ENCODE peak calls at places on chromosome 6, in ten cellular contexts. J, R, M, D, X, K, E, B, Y and P are unnamed samples.

GRCh38 chr6:163170294-163170883 is 244.1 kb upstream of the QKI start:
- DNase-seq in J (no peak), R (peak; percentile 28), M (no peak), D (peak; percentile 81), X (no peak), K (no peak), E (peak; percentile 29), B (no peak), Y (no peak), P (no peak)

GRCh38 chr6:10837692-10837996 is 695 bp downstream of the MAK start:
- DNase-seq in J (no peak), R (no peak), M (no peak), D (peak; percentile 51), X (no peak), K (no peak), E (no peak), B (no peak), Y (no peak), P (peak; percentile 9)

GRCh38 chr6:136968831-136969230 is 46.7 kb downstream of the SLC35D3 start:
- DNase-seq in J (no peak), R (no peak), M (no peak), D (no peak), X (no peak), K (no peak), E (no peak), B (no peak), Y (no peak), P (no peak)

GRCh38 chr6:31162463-31163165 is 4.2 kb downstream of the TCF19 start:
- DNase-seq in J (no peak), R (no peak), M (no peak), D (no peak), X (peak; percentile 64), K (no peak), E (no peak), B (no peak), Y (no peak), P (no peak)

GRCh38 chr6:22448311-22448711 is 121.1 kb upstream of the HDGFL1 start:
- DNase-seq in J (no peak), R (no peak), M (no peak), D (no peak), X (no peak), K (peak; percentile 11), E (no peak), B (no peak), Y (no peak), P (peak; percentile 58)

GRCh38 chr6:44253307-44254101 is 3.8 kb downstream of the SLC35B2 start:
- DNase-seq in J (peak; percentile 57), R (no peak), M (no peak), D (peak; percentile 77), X (peak; percentile 69), K (peak; percentile 49), E (no peak), B (peak; percentile 46), Y (no peak), P (no peak)

GRCh38 chr6:148831064-148831463 is 84.2 kb downstream of the UST start:
- DNase-seq in J (no peak), R (no peak), M (no peak), D (no peak), X (no peak), K (no peak), E (peak; percentile 77), B (no peak), Y (no peak), P (no peak)

GRCh38 chr6:1538348-1538747 is 71.4 kb upstream of the FOXC1 start:
- DNase-seq in J (no peak), R (no peak), M (no peak), D (no peak), X (no peak), K (no peak), E (no peak), B (no peak), Y (no peak), P (no peak)

GRCh38 chr6:47319382-47319781 is 9.7 kb upstream of the TNFRSF21 start:
- DNase-seq in J (no peak), R (no peak), M (no peak), D (no peak), X (no peak), K (no peak), E (no peak), B (no peak), Y (no peak), P (no peak)

GRCh38 chr6:40722553-40723258 is 135.5 kb upstream of the LRFN2 start:
- DNase-seq in J (no peak), R (peak; percentile 32), M (no peak), D (no peak), X (no peak), K (peak; percentile 19), E (no peak), B (no peak), Y (no peak), P (no peak)

GRCh38 chr6:150354754-150355571 is 13.8 kb upstream of the IYD start:
- DNase-seq in J (no peak), R (no peak), M (no peak), D (no peak), X (no peak), K (peak; percentile 43), E (no peak), B (no peak), Y (no peak), P (peak; percentile 28)

GRCh38 chr6:43989556-43990248 is 137.6 kb downstream of the MRPL14 start:
- DNase-seq in J (no peak), R (no peak), M (no peak), D (no peak), X (no peak), K (no peak), E (no peak), B (no peak), Y (no peak), P (no peak)

GRCh38 chr6:79810878-79811277 is 136.5 kb downstream of the ELOVL4 start:
- DNase-seq in J (no peak), R (no peak), M (no peak), D (no peak), X (no peak), K (no peak), E (no peak), B (no peak), Y (peak; percentile 25), P (no peak)

GRCh38 chr6:165571721-165572132 is 91.3 kb downstream of the PDE10A start:
- DNase-seq in J (no peak), R (no peak), M (no peak), D (no peak), X (no peak), K (no peak), E (no peak), B (no peak), Y (no peak), P (no peak)

GRCh38 chr6:113102761-113103160 is 754.4 kb upstream of the MARCKS start:
- DNase-seq in J (no peak), R (no peak), M (no peak), D (no peak), X (no peak), K (peak; percentile 68), E (no peak), B (no peak), Y (no peak), P (no peak)

GRCh38 chr6:11921017-11921438 is 91.1 kb upstream of the HIVEP1 start:
- DNase-seq in J (no peak), R (no peak), M (no peak), D (no peak), X (peak; percentile 93), K (peak; percentile 93), E (no peak), B (no peak), Y (no peak), P (peak; percentile 93)

GRCh38 chr6:3090013-3090412 is 21.7 kb downstream of the RIPK1 start:
- DNase-seq in J (no peak), R (no peak), M (no peak), D (no peak), X (no peak), K (peak; percentile 14), E (no peak), B (no peak), Y (no peak), P (no peak)

GRCh38 chr6:112502348-112503130 is 155.4 kb downstream of the RFPL4B start:
- DNase-seq in J (peak; percentile 2), R (no peak), M (no peak), D (peak; percentile 25), X (no peak), K (peak; percentile 26), E (no peak), B (no peak), Y (no peak), P (peak; percentile 33)

GRCh38 chr6:45371924-45372582 is 5.7 kb downstream of the SUPT3H start:
- DNase-seq in J (no peak), R (no peak), M (no peak), D (no peak), X (no peak), K (no peak), E (no peak), B (no peak), Y (no peak), P (peak; percentile 11)

GRCh38 chr6:139392834-139393233 is 18.4 kb upstream of the CITED2 start:
- DNase-seq in J (no peak), R (no peak), M (no peak), D (no peak), X (no peak), K (peak; percentile 34), E (no peak), B (no peak), Y (no peak), P (no peak)

GRCh38 chr6:29941006-29941405 is 1.3 kb upstream of the HLA-A start:
- DNase-seq in J (no peak), R (no peak), M (no peak), D (no peak), X (no peak), K (peak; percentile 42), E (no peak), B (no peak), Y (no peak), P (no peak)

GRCh38 chr6:52403627-52404026 is 16.5 kb upstream of the EFHC1 start:
- DNase-seq in J (no peak), R (no peak), M (no peak), D (no peak), X (no peak), K (no peak), E (no peak), B (no peak), Y (no peak), P (no peak)

GRCh38 chr6:56758553-56758952 is 115.9 kb upstream of the DST start:
- DNase-seq in J (no peak), R (no peak), M (no peak), D (no peak), X (no peak), K (no peak), E (peak; percentile 77), B (no peak), Y (no peak), P (no peak)

GRCh38 chr6:109237082-109237985 is 142.0 kb downstream of the CEP57L1 start:
- DNase-seq in J (no peak), R (no peak), M (peak; percentile 52), D (no peak), X (no peak), K (peak; percentile 88), E (no peak), B (no peak), Y (no peak), P (no peak)

GRCh38 chr6:97524846-97525245 is 241.8 kb upstream of the MMS22L start:
- DNase-seq in J (no peak), R (no peak), M (no peak), D (no peak), X (no peak), K (no peak), E (no peak), B (no peak), Y (peak; percentile 4), P (no peak)

GRCh38 chr6:47335456-47335855 is 25.8 kb upstream of the TNFRSF21 start:
- DNase-seq in J (no peak), R (no peak), M (no peak), D (peak; percentile 76), X (no peak), K (no peak), E (no peak), B (no peak), Y (no peak), P (no peak)

GRCh38 chr6:31701666-31702420 is 1.3 kb downstream of the ABHD16A start:
- DNase-seq in J (no peak), R (no peak), M (peak; percentile 71), D (peak; percentile 28), X (no peak), K (peak; percentile 40), E (no peak), B (no peak), Y (no peak), P (peak; percentile 49)

GRCh38 chr6:132749111-132749510 is 8.6 kb downstream of the VNN2 start:
- DNase-seq in J (no peak), R (no peak), M (no peak), D (no peak), X (no peak), K (peak; percentile 9), E (no peak), B (no peak), Y (no peak), P (peak; percentile 47)